ENCODE peak calls at places on chromosome 22, in six cellular contexts. S is brain microvascular endothelial cell; Q is CD4-positive, alpha-beta T cell; H is OCI-LY7; X is nephron progenitor cell; L is MCF 10A. Z is an unnamed sample.

GRCh38 chr22:29717789-29718188 is 2.0 kb upstream of the CABP7 start:
- DNase-seq in S (no peak), Q (no peak), H (no peak), X (no peak), L (peak), Z (no peak)

GRCh38 chr22:22937894-22938480 is 50.4 kb downstream of the IGLL5 start:
- DNase-seq in S (no peak), Q (no peak), H (no peak), X (no peak), L (no peak), Z (no peak)

GRCh38 chr22:50485221-50486131 is 1.2 kb upstream of the MIOX start:
- DNase-seq in S (no peak), Q (no peak), H (no peak), X (no peak), L (peak), Z (no peak)

GRCh38 chr22:44436656-44437492 is 61.2 kb downstream of the RTL6 start:
- DNase-seq in S (no peak), Q (no peak), H (no peak), X (no peak), L (no peak), Z (no peak)

GRCh38 chr22:33640900-33641299 is 279.4 kb downstream of the LARGE1 start:
- DNase-seq in S (no peak), Q (no peak), H (no peak), X (no peak), L (no peak), Z (no peak)

GRCh38 chr22:36385491-36386350 is 2.0 kb downstream of the MYH9 start:
- DNase-seq in S (no peak), Q (peak), H (peak), X (no peak), L (peak), Z (peak)

GRCh38 chr22:24134090-24134846 is 47.0 kb upstream of the SUSD2 start:
- DNase-seq in S (no peak), Q (peak), H (no peak), X (peak), L (no peak), Z (peak)

GRCh38 chr22:23774922-23775436 is 2.3 kb downstream of the MMP11 start:
- DNase-seq in S (peak), Q (no peak), H (no peak), X (no peak), L (no peak), Z (no peak)

GRCh38 chr22:17748555-17749353 is 25.5 kb downstream of the BID start:
- DNase-seq in S (no peak), Q (no peak), H (no peak), X (peak), L (no peak), Z (no peak)

GRCh38 chr22:37312549-37313183 is 30.4 kb downstream of the CYTH4 start:
- DNase-seq in S (no peak), Q (no peak), H (no peak), X (no peak), L (no peak), Z (no peak)

GRCh38 chr22:29480512-29481264 is 670 bp downstream of the NEFH start:
- DNase-seq in S (no peak), Q (peak), H (no peak), X (peak), L (no peak), Z (no peak)

GRCh38 chr22:36010913-36011312 is 17.7 kb downstream of the RBFOX2 start:
- DNase-seq in S (peak), Q (no peak), H (no peak), X (no peak), L (peak), Z (no peak)

GRCh38 chr22:17444204-17444504 is 74.9 kb downstream of the CECR2 start:
- DNase-seq in S (no peak), Q (no peak), H (no peak), X (no peak), L (no peak), Z (no peak)

GRCh38 chr22:20080776-20081654 is 974 bp downstream of the DGCR8 start:
- DNase-seq in S (peak), Q (no peak), H (peak), X (peak), L (peak), Z (peak)

GRCh38 chr22:29379258-29379657 is 9.1 kb downstream of the AP1B1 start:
- DNase-seq in S (no peak), Q (no peak), H (no peak), X (no peak), L (no peak), Z (no peak)

GRCh38 chr22:47837703-47838102 is 1075.3 kb downstream of the TBC1D22A start:
- DNase-seq in S (no peak), Q (no peak), H (peak), X (no peak), L (peak), Z (peak)

GRCh38 chr22:47841166-47841565 is 1078.7 kb downstream of the TBC1D22A start:
- DNase-seq in S (no peak), Q (no peak), H (peak), X (no peak), L (no peak), Z (peak)

GRCh38 chr22:47839586-47840245 is 1077.3 kb downstream of the TBC1D22A start:
- DNase-seq in S (no peak), Q (no peak), H (no peak), X (peak), L (no peak), Z (no peak)

GRCh38 chr22:47846206-47846605 is 1083.8 kb downstream of the TBC1D22A start:
- DNase-seq in S (no peak), Q (no peak), H (no peak), X (no peak), L (no peak), Z (no peak)

DNA sequence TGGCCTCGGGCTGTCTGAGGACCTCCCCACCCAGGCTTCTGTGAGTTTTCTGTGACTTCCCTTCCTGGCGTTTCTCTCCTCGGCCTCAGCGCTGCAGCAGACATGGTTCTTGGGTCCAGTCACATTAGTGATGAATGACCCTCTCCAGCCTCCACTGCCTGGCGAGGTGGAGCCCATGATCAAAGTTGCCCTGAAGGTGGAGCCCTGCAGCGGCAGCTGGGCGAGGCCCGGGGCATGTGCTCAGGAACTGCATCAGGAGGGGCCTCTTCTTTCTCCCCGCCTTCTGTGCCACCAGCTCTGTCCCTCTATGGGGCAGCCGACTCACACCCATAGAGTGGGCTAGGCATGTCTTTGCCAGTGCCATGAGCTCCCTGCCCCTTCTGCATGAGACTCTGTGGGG is 1079.7 kb downstream of the TBC1D22A start:
- DNase-seq in S (no peak), Q (no peak), H (peak), X (no peak), L (no peak), Z (peak)
- TF ChIP-seq CTCF in S (no peak), Q (no peak), H (peak), X (no peak), L (no peak), Z (peak)

GRCh38 chr22:42269407-42270177 is 861 bp downstream of the TCF20 start:
- DNase-seq in S (no peak), Q (peak), H (peak), X (peak), L (peak), Z (peak)
- TF ChIP-seq CTCF in S (no peak), Q (peak), H (peak), X (no peak), L (peak), Z (peak)

DNA sequence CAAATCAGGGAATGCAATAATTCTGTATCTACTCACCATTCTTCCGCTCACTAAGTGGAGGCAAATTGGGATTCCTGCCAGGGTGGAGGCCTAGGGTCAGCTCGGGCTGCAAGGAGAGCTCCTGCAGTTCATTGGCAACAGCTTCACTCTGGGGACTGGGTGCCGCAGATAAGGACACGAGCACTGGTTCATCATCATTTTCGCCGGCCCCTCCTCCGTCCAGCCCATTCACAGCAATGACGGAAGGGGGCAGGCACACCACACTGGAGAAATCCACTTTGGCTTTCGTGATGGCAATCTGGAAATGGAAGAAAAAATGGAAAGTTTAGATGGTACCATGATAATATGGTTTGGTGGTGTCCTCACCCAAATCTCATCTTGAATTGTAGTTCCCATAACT is 84.4 kb downstream of the MRTFA start:
- DNase-seq in S (no peak), Q (no peak), H (no peak), X (no peak), L (no peak), Z (no peak)
- TF ChIP-seq CTCF in S (no peak), Q (no peak), H (no peak), X (no peak), L (no peak), Z (no peak)

GRCh38 chr22:48464246-48464645 is 1363.4 kb downstream of the BRD1 start:
- DNase-seq in S (no peak), Q (no peak), H (no peak), X (no peak), L (no peak), Z (no peak)
- TF ChIP-seq CTCF in S (no peak), Q (no peak), H (no peak), X (no peak), L (no peak), Z (no peak)

GRCh38 chr22:31085493-31085824 is 4.3 kb downstream of the SMTN start:
- DNase-seq in S (no peak), Q (no peak), H (no peak), X (no peak), L (no peak), Z (no peak)
- TF ChIP-seq CTCF in S (no peak), Q (peak), H (peak), X (no peak), L (no peak), Z (no peak)

GRCh38 chr22:27418261-27418660 is 383.3 kb downstream of the MN1 start:
- DNase-seq in S (no peak), Q (no peak), H (no peak), X (no peak), L (no peak), Z (no peak)

GRCh38 chr22:27420186-27420816 is 381.3 kb downstream of the MN1 start:
- DNase-seq in S (no peak), Q (no peak), H (no peak), X (no peak), L (no peak), Z (no peak)

GRCh38 chr22:27419473-27419872 is 382.1 kb downstream of the MN1 start:
- DNase-seq in S (peak), Q (no peak), H (no peak), X (no peak), L (no peak), Z (no peak)

GRCh38 chr22:27413702-27414101 is 387.9 kb downstream of the MN1 start:
- DNase-seq in S (no peak), Q (no peak), H (no peak), X (no peak), L (no peak), Z (no peak)

DNA sequence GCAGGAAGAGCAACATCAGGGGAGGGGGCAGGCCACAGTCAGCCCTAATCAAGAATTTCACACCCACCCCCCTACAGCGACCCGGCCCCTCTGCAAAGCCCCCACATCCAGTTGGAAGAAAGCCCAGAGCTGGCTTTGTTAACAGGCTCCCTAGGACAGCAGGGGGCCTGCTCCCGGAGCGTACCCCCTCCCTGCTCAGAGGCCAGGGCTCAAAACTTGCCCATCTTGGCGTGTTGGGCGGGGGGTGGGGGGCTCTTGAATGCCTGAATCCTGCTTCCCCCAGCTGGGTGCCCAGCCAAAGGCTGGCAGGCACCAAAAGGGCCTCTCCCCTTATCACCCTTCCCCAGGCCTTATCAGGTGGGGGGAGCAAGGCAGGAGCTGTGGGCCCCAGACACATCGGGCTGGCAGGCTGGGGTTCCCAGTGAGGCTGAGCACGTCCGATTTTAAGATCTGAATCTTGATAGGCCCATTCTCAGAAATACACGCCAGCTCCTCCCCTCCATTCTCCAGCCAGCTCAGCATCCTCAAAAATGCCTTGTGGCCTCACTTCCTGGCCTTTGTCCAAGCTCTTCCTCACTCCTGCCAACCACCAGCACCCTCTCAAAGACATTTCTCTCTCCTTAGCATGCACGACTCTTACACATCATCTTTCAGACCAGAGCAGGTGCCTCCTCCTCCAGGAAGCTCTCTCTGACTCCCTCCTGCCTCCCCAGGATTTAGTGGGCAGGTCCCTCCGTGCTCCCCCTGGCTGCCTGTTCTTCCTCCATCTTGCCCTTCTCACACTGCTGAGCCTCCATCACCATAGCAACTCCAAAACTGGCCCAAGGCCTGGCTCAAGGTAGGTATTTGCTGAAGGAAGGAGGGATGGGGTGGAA is 384.8 kb downstream of the MN1 start:
- DNase-seq in S (peak), Q (no peak), H (no peak), X (no peak), L (peak), Z (no peak)
- TF ChIP-seq CTCF in S (peak), Q (no peak), H (no peak), X (no peak), L (no peak), Z (no peak)

DNA sequence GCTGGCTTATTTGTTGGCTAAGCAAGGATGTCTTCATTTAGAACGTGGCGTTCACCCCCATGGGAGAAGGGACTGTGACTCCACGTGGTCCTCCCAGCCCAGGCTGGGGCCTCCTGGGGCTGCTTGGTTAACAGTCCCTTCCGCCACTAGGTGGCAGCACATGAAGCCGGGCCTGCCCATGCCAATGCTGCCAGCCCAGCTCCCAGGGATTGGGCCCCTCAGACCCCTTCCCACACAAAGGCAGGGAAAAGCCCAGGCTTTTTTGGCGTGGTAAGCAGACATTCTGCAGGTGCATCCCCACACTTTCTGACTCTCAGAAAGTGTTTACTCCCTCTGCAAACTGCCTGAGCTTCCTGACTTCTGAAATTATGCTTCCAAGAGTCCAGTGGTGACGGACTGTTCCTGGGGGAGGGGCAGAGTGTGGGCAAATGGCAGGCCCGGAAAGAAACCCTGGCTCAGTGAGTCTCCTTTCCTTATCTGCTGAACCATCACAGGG is 3.1 kb downstream of the CBX6 start:
- DNase-seq in S (peak), Q (peak), H (peak), X (peak), L (peak), Z (peak)
- TF ChIP-seq CTCF in S (peak), Q (peak), H (peak), X (peak), L (peak), Z (peak)

DNA sequence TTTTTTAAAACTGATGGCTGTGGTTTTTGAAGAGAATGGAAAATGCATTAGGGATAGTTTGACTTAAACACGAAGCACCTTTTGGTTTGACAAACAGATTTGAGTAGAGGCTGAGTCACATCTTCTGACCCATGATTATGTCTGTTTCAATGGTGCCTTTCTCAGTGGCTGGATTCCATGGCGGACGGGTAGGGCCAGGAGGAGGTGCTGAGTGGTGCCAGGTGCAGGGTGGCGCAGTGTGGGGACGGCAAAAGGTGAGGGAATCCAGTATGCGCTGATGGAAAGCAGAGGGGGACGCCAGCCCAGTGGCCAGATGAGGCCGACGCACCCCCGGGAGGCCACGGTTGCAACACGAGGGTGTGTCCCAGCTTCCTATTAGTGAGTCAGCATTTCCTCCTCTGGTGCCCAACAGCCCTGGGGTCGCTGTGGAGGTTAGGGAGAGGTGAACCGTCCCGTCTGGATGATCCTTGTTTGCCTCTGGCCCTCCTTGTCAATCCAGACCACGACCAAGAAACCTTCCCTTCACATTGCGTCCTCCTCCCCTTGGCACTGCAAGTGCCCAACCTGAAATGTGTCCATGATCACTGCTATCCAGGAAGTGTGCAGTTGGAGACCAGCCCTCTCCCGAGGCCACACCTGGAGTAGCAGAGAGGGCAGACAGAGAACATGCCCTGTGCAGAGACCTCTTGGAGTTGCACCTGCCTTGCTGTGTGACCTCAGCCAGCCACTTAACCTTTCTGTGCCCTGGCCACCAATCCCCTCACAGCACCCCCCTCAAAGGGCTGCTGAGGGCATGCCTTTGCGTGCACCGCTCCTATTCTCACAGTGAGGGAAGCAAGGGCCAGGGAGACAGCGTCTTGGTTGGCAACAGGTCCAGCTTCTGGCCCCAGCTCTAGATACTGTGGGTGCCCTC is 32.5 kb upstream of the ATXN10 start:
- DNase-seq in S (peak), Q (no peak), H (no peak), X (no peak), L (peak), Z (no peak)
- TF ChIP-seq CTCF in S (peak), Q (no peak), H (no peak), X (no peak), L (no peak), Z (no peak)